ENCODE peak calls at places on chromosome 19, in nine cellular contexts. One of them, this sample, is unnamed.

GRCh38 chr19:16051254-16052025 is 24.9 kb upstream of the TPM4 start:
- DNase-seq in neuronal stem cell: no peak
- DNase-seq in hepatocyte: no peak
- DNase-seq in tibial nerve: no peak
- DNase-seq in heart right ventricle: no peak
- DNase-seq in adrenal gland: no peak
- DNase-seq in fibroblast of lung: peak; percentile 31
- DNase-seq in A549: no peak
- DNase-seq in vagina: no peak
- DNase-seq in this sample: peak; percentile 23

GRCh38 chr19:30338066-30338465 is 34.1 kb upstream of the ZNF536 start:
- DNase-seq in neuronal stem cell: no peak
- DNase-seq in hepatocyte: no peak
- DNase-seq in tibial nerve: no peak
- DNase-seq in heart right ventricle: no peak
- DNase-seq in adrenal gland: no peak
- DNase-seq in fibroblast of lung: no peak
- DNase-seq in A549: no peak
- DNase-seq in vagina: no peak
- DNase-seq in this sample: no peak

GRCh38 chr19:47074621-47075020 is 26.2 kb upstream of the TMEM160 start:
- DNase-seq in neuronal stem cell: no peak
- DNase-seq in hepatocyte: no peak
- DNase-seq in tibial nerve: no peak
- DNase-seq in heart right ventricle: no peak
- DNase-seq in adrenal gland: no peak
- DNase-seq in fibroblast of lung: no peak
- DNase-seq in A549: no peak
- DNase-seq in vagina: no peak
- DNase-seq in this sample: no peak

GRCh38 chr19:50823389-50824042 is at the start of gene KLK1:
- DNase-seq in neuronal stem cell: no peak
- DNase-seq in hepatocyte: no peak
- DNase-seq in tibial nerve: no peak
- DNase-seq in heart right ventricle: no peak
- DNase-seq in adrenal gland: no peak
- DNase-seq in fibroblast of lung: no peak
- DNase-seq in A549: no peak
- DNase-seq in vagina: no peak
- DNase-seq in this sample: no peak

GRCh38 chr19:54024660-54025059 is 33.2 kb downstream of the CACNG6 start:
- DNase-seq in neuronal stem cell: no peak
- DNase-seq in hepatocyte: no peak
- DNase-seq in tibial nerve: no peak
- DNase-seq in heart right ventricle: no peak
- DNase-seq in adrenal gland: no peak
- DNase-seq in fibroblast of lung: no peak
- DNase-seq in A549: no peak
- DNase-seq in vagina: no peak
- DNase-seq in this sample: no peak

GRCh38 chr19:812049-812816 is 9.5 kb downstream of the PLPPR3 start:
- DNase-seq in neuronal stem cell: no peak
- DNase-seq in hepatocyte: no peak
- DNase-seq in tibial nerve: no peak
- DNase-seq in heart right ventricle: no peak
- DNase-seq in adrenal gland: peak; percentile 24
- DNase-seq in fibroblast of lung: no peak
- DNase-seq in A549: no peak
- DNase-seq in vagina: no peak
- DNase-seq in this sample: no peak

GRCh38 chr19:46536391-46536790 is 40.7 kb upstream of the PNMA8B start:
- DNase-seq in neuronal stem cell: no peak
- DNase-seq in hepatocyte: no peak
- DNase-seq in tibial nerve: no peak
- DNase-seq in heart right ventricle: no peak
- DNase-seq in adrenal gland: no peak
- DNase-seq in fibroblast of lung: no peak
- DNase-seq in A549: no peak
- DNase-seq in vagina: no peak
- DNase-seq in this sample: no peak

GRCh38 chr19:46759817-46760333 is 13.6 kb upstream of the STRN4 start:
- DNase-seq in neuronal stem cell: no peak
- DNase-seq in hepatocyte: no peak
- DNase-seq in tibial nerve: peak; percentile 83
- DNase-seq in heart right ventricle: no peak
- DNase-seq in adrenal gland: no peak
- DNase-seq in fibroblast of lung: peak; percentile 70
- DNase-seq in A549: no peak
- DNase-seq in vagina: peak; percentile 97
- DNase-seq in this sample: no peak

GRCh38 chr19:58513213-58513693 is 1.5 kb upstream of the SLC27A5 start:
- DNase-seq in neuronal stem cell: no peak
- DNase-seq in hepatocyte: no peak
- DNase-seq in tibial nerve: no peak
- DNase-seq in heart right ventricle: no peak
- DNase-seq in adrenal gland: no peak
- DNase-seq in fibroblast of lung: no peak
- DNase-seq in A549: no peak
- DNase-seq in vagina: no peak
- DNase-seq in this sample: no peak

GRCh38 chr19:39617745-39618144 is 15.4 kb downstream of the LGALS13 start:
- DNase-seq in neuronal stem cell: no peak
- DNase-seq in hepatocyte: no peak
- DNase-seq in tibial nerve: no peak
- DNase-seq in heart right ventricle: no peak
- DNase-seq in adrenal gland: no peak
- DNase-seq in fibroblast of lung: no peak
- DNase-seq in A549: no peak
- DNase-seq in vagina: no peak
- DNase-seq in this sample: no peak

GRCh38 chr19:38734176-38734425 is 10.2 kb downstream of the CAPN12 start:
- DNase-seq in neuronal stem cell: no peak
- DNase-seq in hepatocyte: no peak
- DNase-seq in tibial nerve: no peak
- DNase-seq in heart right ventricle: no peak
- DNase-seq in adrenal gland: no peak
- DNase-seq in fibroblast of lung: no peak
- DNase-seq in A549: peak; percentile 73
- DNase-seq in vagina: no peak
- DNase-seq in this sample: no peak

GRCh38 chr19:4455742-4456565 is 1.6 kb downstream of the UBXN6 start:
- DNase-seq in neuronal stem cell: no peak
- DNase-seq in hepatocyte: peak; percentile 79
- DNase-seq in tibial nerve: peak; percentile 47
- DNase-seq in heart right ventricle: peak; percentile 61
- DNase-seq in adrenal gland: peak; percentile 97
- DNase-seq in fibroblast of lung: peak; percentile 78
- DNase-seq in A549: no peak
- DNase-seq in vagina: no peak
- DNase-seq in this sample: no peak

DNA sequence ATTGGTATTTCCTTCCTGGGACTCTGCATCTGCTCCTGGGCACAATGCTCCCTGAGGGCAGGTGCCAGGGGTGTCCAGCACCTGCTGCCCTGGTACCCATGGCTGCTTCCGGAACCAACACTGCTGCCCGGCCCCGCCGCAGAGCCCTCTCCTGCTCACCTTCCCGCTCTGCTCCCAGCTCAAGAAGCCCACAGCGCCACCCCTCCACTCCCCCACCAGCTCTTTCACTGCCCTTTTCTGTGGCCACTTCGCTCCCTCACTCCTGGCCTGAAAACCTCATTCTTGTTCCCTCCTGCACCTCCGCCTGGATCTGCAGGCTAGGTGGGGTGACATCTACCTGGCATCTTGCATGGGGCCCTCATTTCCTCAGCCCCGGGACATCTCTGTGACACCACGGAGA is 6.4 kb downstream of the ZNF787 start:
- DNase-seq in neuronal stem cell: no peak
- DNase-seq in hepatocyte: no peak
- DNase-seq in tibial nerve: no peak
- DNase-seq in heart right ventricle: no peak
- DNase-seq in adrenal gland: no peak
- DNase-seq in fibroblast of lung: no peak
- DNase-seq in A549: no peak
- DNase-seq in vagina: no peak
- DNase-seq in this sample: no peak
- H3K9me3 ChIP-seq in neuronal stem cell: no peaks in the 10 kb centered on the region
- H3K9me3 ChIP-seq in hepatocyte: no peaks in the 10 kb centered on the region
- H3K9me3 ChIP-seq in tibial nerve: no peaks in the 10 kb centered on the region
- H3K9me3 ChIP-seq in heart right ventricle: no peaks in the 10 kb centered on the region
- H3K9me3 ChIP-seq in adrenal gland: no peaks in the 10 kb centered on the region
- H3K9me3 ChIP-seq in fibroblast of lung: no peaks in the 10 kb centered on the region
- H3K9me3 ChIP-seq in A549: no peaks in the 10 kb centered on the region
- H3K9me3 ChIP-seq in vagina: no peaks in the 10 kb centered on the region
- H3K9me3 ChIP-seq in this sample: no peaks in the 10 kb centered on the region

GRCh38 chr19:42652021-42652420 is 57.3 kb upstream of the CEACAM8 start:
- DNase-seq in neuronal stem cell: no peak
- DNase-seq in hepatocyte: no peak
- DNase-seq in tibial nerve: no peak
- DNase-seq in heart right ventricle: no peak
- DNase-seq in adrenal gland: no peak
- DNase-seq in fibroblast of lung: no peak
- DNase-seq in A549: no peak
- DNase-seq in vagina: no peak
- DNase-seq in this sample: no peak
- H3K9me3 ChIP-seq in neuronal stem cell: no peaks in the 10 kb centered on the region
- H3K9me3 ChIP-seq in hepatocyte: no peaks in the 10 kb centered on the region
- H3K9me3 ChIP-seq in tibial nerve: no peaks in the 10 kb centered on the region
- H3K9me3 ChIP-seq in heart right ventricle: no peaks in the 10 kb centered on the region
- H3K9me3 ChIP-seq in adrenal gland: no peaks in the 10 kb centered on the region
- H3K9me3 ChIP-seq in fibroblast of lung: no peaks in the 10 kb centered on the region
- H3K9me3 ChIP-seq in A549: peaks cover 19% of the 10 kb centered on the region
- H3K9me3 ChIP-seq in vagina: no peaks in the 10 kb centered on the region
- H3K9me3 ChIP-seq in this sample: no peaks in the 10 kb centered on the region

DNA sequence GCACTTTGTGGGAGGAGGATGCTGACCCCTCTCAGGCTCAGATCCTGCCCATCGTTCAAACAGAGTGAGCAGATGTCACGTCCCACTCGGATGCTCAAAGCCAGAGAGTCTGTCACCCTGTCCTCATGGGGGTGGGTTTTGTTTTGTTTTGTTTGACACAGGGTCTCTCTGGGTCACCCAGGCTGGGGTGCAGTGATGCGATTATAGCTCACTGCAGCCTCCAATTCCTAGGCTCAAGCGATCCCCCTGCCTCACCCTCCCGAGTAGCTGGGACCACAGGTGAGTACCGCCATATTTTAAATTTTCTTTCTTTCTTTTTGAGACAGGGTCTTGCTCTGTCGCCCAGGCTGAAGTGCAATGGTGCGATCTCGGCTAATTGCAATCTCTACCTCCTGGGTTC is 4.0 kb downstream of the ADGRE2 start:
- DNase-seq in neuronal stem cell: no peak
- DNase-seq in hepatocyte: no peak
- DNase-seq in tibial nerve: no peak
- DNase-seq in heart right ventricle: no peak
- DNase-seq in adrenal gland: no peak
- DNase-seq in fibroblast of lung: no peak
- DNase-seq in A549: no peak
- DNase-seq in vagina: no peak
- DNase-seq in this sample: no peak
- H3K9me3 ChIP-seq in neuronal stem cell: no peaks in the 10 kb centered on the region
- H3K9me3 ChIP-seq in hepatocyte: no peaks in the 10 kb centered on the region
- H3K9me3 ChIP-seq in tibial nerve: no peaks in the 10 kb centered on the region
- H3K9me3 ChIP-seq in heart right ventricle: no peaks in the 10 kb centered on the region
- H3K9me3 ChIP-seq in adrenal gland: no peaks in the 10 kb centered on the region
- H3K9me3 ChIP-seq in fibroblast of lung: no peaks in the 10 kb centered on the region
- H3K9me3 ChIP-seq in A549: no peaks in the 10 kb centered on the region
- H3K9me3 ChIP-seq in vagina: no peaks in the 10 kb centered on the region
- H3K9me3 ChIP-seq in this sample: no peaks in the 10 kb centered on the region

DNA sequence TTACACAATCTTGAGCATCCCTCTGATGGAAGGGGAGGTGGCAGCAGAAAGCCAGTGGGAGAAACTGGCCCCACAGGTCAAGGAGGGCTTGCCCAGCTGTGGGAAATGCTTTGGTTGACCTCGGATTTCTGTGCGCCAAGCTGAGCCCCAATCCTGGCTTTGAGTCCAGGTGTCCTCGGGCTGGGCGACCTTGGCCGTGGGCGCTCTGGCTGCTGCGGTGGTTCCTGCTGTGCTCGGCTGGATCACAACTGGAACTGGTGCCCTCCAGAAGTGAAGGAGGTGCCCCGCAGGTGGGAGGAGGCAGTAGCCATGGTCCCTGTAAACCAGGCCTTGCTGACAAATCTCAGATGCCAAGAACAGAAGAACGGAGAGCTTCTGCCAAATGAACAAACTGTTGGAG is 56.4 kb downstream of the ZNF676 start:
- DNase-seq in neuronal stem cell: no peak
- DNase-seq in hepatocyte: no peak
- DNase-seq in tibial nerve: no peak
- DNase-seq in heart right ventricle: no peak
- DNase-seq in adrenal gland: no peak
- DNase-seq in fibroblast of lung: no peak
- DNase-seq in A549: no peak
- DNase-seq in vagina: no peak
- DNase-seq in this sample: no peak
- H3K9me3 ChIP-seq in neuronal stem cell: peaks cover 15% of the 10 kb centered on the region
- H3K9me3 ChIP-seq in hepatocyte: peaks cover 6% of the 10 kb centered on the region
- H3K9me3 ChIP-seq in tibial nerve: no peaks in the 10 kb centered on the region
- H3K9me3 ChIP-seq in heart right ventricle: peaks cover 60% of the 10 kb centered on the region
- H3K9me3 ChIP-seq in adrenal gland: no peaks in the 10 kb centered on the region
- H3K9me3 ChIP-seq in fibroblast of lung: no peaks in the 10 kb centered on the region
- H3K9me3 ChIP-seq in A549: peaks cover 44% of the 10 kb centered on the region
- H3K9me3 ChIP-seq in vagina: peaks cover 14% of the 10 kb centered on the region
- H3K9me3 ChIP-seq in this sample: peaks cover 7% of the 10 kb centered on the region

DNA sequence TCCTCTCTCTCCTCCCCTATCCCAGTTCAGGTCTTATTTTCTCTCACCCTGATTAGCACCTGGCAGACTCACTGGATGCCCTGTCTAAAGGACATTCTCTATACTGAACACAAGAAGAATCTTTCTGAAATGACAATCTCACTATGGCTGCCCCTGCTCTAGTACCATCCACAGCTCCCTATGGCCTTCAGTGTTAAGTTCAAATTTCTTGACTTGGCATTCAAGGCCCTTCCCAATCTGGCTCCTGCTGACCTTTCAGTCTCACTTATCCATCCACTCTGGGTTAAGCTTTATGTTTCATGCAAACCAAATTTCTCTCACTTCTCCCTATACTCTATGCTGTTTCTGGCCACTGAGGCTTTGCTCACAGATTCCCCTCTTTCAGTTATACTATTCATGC is 34.2 kb downstream of the MBD3L1 start:
- DNase-seq in neuronal stem cell: no peak
- DNase-seq in hepatocyte: no peak
- DNase-seq in tibial nerve: no peak
- DNase-seq in heart right ventricle: no peak
- DNase-seq in adrenal gland: no peak
- DNase-seq in fibroblast of lung: no peak
- DNase-seq in A549: no peak
- DNase-seq in vagina: no peak
- DNase-seq in this sample: no peak
- H3K9me3 ChIP-seq in neuronal stem cell: no peaks in the 10 kb centered on the region
- H3K9me3 ChIP-seq in hepatocyte: no peaks in the 10 kb centered on the region
- H3K9me3 ChIP-seq in tibial nerve: no peaks in the 10 kb centered on the region
- H3K9me3 ChIP-seq in heart right ventricle: no peaks in the 10 kb centered on the region
- H3K9me3 ChIP-seq in adrenal gland: no peaks in the 10 kb centered on the region
- H3K9me3 ChIP-seq in fibroblast of lung: no peaks in the 10 kb centered on the region
- H3K9me3 ChIP-seq in A549: no peaks in the 10 kb centered on the region
- H3K9me3 ChIP-seq in vagina: no peaks in the 10 kb centered on the region
- H3K9me3 ChIP-seq in this sample: no peaks in the 10 kb centered on the region